ENCODE peak calls at places on chromosomes 11 and 22, in ten cellular contexts. One of them, this sample, is unnamed.

GRCh38 chr11:61924016-61924360 is 6.6 kb upstream of the RAB3IL1 start:
- DNase-seq in mammary epithelial cell: no peak
- DNase-seq in CD4-positive, alpha-beta T cell: no peak
- DNase-seq in EL: no peak
- DNase-seq in foreskin melanocyte: no peak
- DNase-seq in LoVo: no peak
- DNase-seq in HS-27A: no peak
- DNase-seq in SK-N-SH: no peak
- DNase-seq in neural crest cell: no peak
- DNase-seq in CD4-positive, CD25-positive, alpha-beta regulatory T cell: no peak
- DNase-seq in this sample: no peak

GRCh38 chr22:17057959-17058814 is 26.6 kb upstream of the IL17RA start:
- DNase-seq in mammary epithelial cell: peak; percentile 52
- DNase-seq in CD4-positive, alpha-beta T cell: peak; percentile 30
- DNase-seq in EL: peak; percentile 63
- DNase-seq in foreskin melanocyte: peak; percentile 62
- DNase-seq in LoVo: peak; percentile 66
- DNase-seq in HS-27A: peak; percentile 35
- DNase-seq in SK-N-SH: peak; percentile 75
- DNase-seq in neural crest cell: peak; percentile 73
- DNase-seq in CD4-positive, CD25-positive, alpha-beta regulatory T cell: no peak
- DNase-seq in this sample: peak; percentile 89

GRCh38 chr11:67054851-67055523 is 1.7 kb upstream of the RHOD start:
- DNase-seq in mammary epithelial cell: peak; percentile 98
- DNase-seq in CD4-positive, alpha-beta T cell: no peak
- DNase-seq in EL: peak; percentile 48
- DNase-seq in foreskin melanocyte: no peak
- DNase-seq in LoVo: peak; percentile 84
- DNase-seq in HS-27A: no peak
- DNase-seq in SK-N-SH: peak; percentile 77
- DNase-seq in neural crest cell: no peak
- DNase-seq in CD4-positive, CD25-positive, alpha-beta regulatory T cell: no peak
- DNase-seq in this sample: peak; percentile 98

GRCh38 chr11:120706257-120706656 is 194.7 kb downstream of the GRIK4 start:
- DNase-seq in mammary epithelial cell: no peak
- DNase-seq in CD4-positive, alpha-beta T cell: no peak
- DNase-seq in EL: no peak
- DNase-seq in foreskin melanocyte: no peak
- DNase-seq in LoVo: no peak
- DNase-seq in HS-27A: no peak
- DNase-seq in SK-N-SH: no peak
- DNase-seq in neural crest cell: no peak
- DNase-seq in CD4-positive, CD25-positive, alpha-beta regulatory T cell: no peak
- DNase-seq in this sample: no peak

GRCh38 chr22:48276933-48277867 is 1514.8 kb downstream of the TBC1D22A start:
- DNase-seq in mammary epithelial cell: no peak
- DNase-seq in CD4-positive, alpha-beta T cell: no peak
- DNase-seq in EL: no peak
- DNase-seq in foreskin melanocyte: no peak
- DNase-seq in LoVo: no peak
- DNase-seq in HS-27A: no peak
- DNase-seq in SK-N-SH: no peak
- DNase-seq in neural crest cell: no peak
- DNase-seq in CD4-positive, CD25-positive, alpha-beta regulatory T cell: no peak
- DNase-seq in this sample: no peak

GRCh38 chr11:7561562-7561961 is 47.8 kb downstream of the PPFIBP2 start:
- DNase-seq in mammary epithelial cell: no peak
- DNase-seq in CD4-positive, alpha-beta T cell: no peak
- DNase-seq in EL: no peak
- DNase-seq in foreskin melanocyte: no peak
- DNase-seq in LoVo: no peak
- DNase-seq in HS-27A: no peak
- DNase-seq in SK-N-SH: no peak
- DNase-seq in neural crest cell: no peak
- DNase-seq in CD4-positive, CD25-positive, alpha-beta regulatory T cell: no peak
- DNase-seq in this sample: no peak

GRCh38 chr11:11075515-11076171 is 217.8 kb upstream of the ZBED5 start:
- DNase-seq in mammary epithelial cell: no peak
- DNase-seq in CD4-positive, alpha-beta T cell: no peak
- DNase-seq in EL: no peak
- DNase-seq in foreskin melanocyte: no peak
- DNase-seq in LoVo: no peak
- DNase-seq in HS-27A: no peak
- DNase-seq in SK-N-SH: peak; percentile 4
- DNase-seq in neural crest cell: no peak
- DNase-seq in CD4-positive, CD25-positive, alpha-beta regulatory T cell: no peak
- DNase-seq in this sample: peak; percentile 14

GRCh38 chr11:12674936-12675696 is 895 bp downstream of the TEAD1 start:
- DNase-seq in mammary epithelial cell: no peak
- DNase-seq in CD4-positive, alpha-beta T cell: no peak
- DNase-seq in EL: peak; percentile 45
- DNase-seq in foreskin melanocyte: peak; percentile 42
- DNase-seq in LoVo: no peak
- DNase-seq in HS-27A: no peak
- DNase-seq in SK-N-SH: peak; percentile 74
- DNase-seq in neural crest cell: no peak
- DNase-seq in CD4-positive, CD25-positive, alpha-beta regulatory T cell: no peak
- DNase-seq in this sample: no peak

GRCh38 chr22:49422668-49423067 is 405.0 kb downstream of the BRD1 start:
- DNase-seq in mammary epithelial cell: no peak
- DNase-seq in CD4-positive, alpha-beta T cell: no peak
- DNase-seq in EL: no peak
- DNase-seq in foreskin melanocyte: no peak
- DNase-seq in LoVo: peak; percentile 7
- DNase-seq in HS-27A: no peak
- DNase-seq in SK-N-SH: no peak
- DNase-seq in neural crest cell: no peak
- DNase-seq in CD4-positive, CD25-positive, alpha-beta regulatory T cell: no peak
- DNase-seq in this sample: no peak

GRCh38 chr11:114846040-114846791 is 167.9 kb downstream of the NXPE2 start:
- DNase-seq in mammary epithelial cell: peak; percentile 6
- DNase-seq in CD4-positive, alpha-beta T cell: no peak
- DNase-seq in EL: no peak
- DNase-seq in foreskin melanocyte: no peak
- DNase-seq in LoVo: no peak
- DNase-seq in HS-27A: no peak
- DNase-seq in SK-N-SH: peak; percentile 22
- DNase-seq in neural crest cell: no peak
- DNase-seq in CD4-positive, CD25-positive, alpha-beta regulatory T cell: no peak
- DNase-seq in this sample: no peak

GRCh38 chr22:19547620-19548019 is 23.4 kb upstream of the CLDN5 start:
- DNase-seq in mammary epithelial cell: no peak
- DNase-seq in CD4-positive, alpha-beta T cell: no peak
- DNase-seq in EL: no peak
- DNase-seq in foreskin melanocyte: no peak
- DNase-seq in LoVo: no peak
- DNase-seq in HS-27A: no peak
- DNase-seq in SK-N-SH: no peak
- DNase-seq in neural crest cell: no peak
- DNase-seq in CD4-positive, CD25-positive, alpha-beta regulatory T cell: no peak
- DNase-seq in this sample: no peak

GRCh38 chr11:125807909-125808308 is 20.0 kb downstream of the PATE3 start:
- DNase-seq in mammary epithelial cell: no peak
- DNase-seq in CD4-positive, alpha-beta T cell: no peak
- DNase-seq in EL: peak; percentile 41
- DNase-seq in foreskin melanocyte: no peak
- DNase-seq in LoVo: no peak
- DNase-seq in HS-27A: no peak
- DNase-seq in SK-N-SH: no peak
- DNase-seq in neural crest cell: no peak
- DNase-seq in CD4-positive, CD25-positive, alpha-beta regulatory T cell: no peak
- DNase-seq in this sample: no peak

This sample was measured in trophoblast cell.